ENCODE peak calls at places on chromosomes 7 and 10, in seven cellular contexts. M is EL, N is body of pancreas, Z is retina, C is foreskin melanocyte, W is kidney epithelial cell, A is NCI-H1436 treated with DMSO at 0.1 percent for 48 hours. G is an unnamed sample.

GRCh38 chr10:78357027-78357672 is 323.5 kb downstream of the RPS24 start:
- DNase-seq in M (no peak), N (no peak), A (no peak), C (no peak), W (no peak), Z (no peak), G (peak; percentile 51)

GRCh38 chr10:7950981-7951847 is 103.3 kb upstream of the GATA3 start:
- DNase-seq in W (no peak), A (no peak), M (peak; percentile 56), N (no peak), C (no peak), Z (no peak), G (no peak)

GRCh38 chr10:84715911-84716310 is 387.5 kb downstream of the CCSER2 start:
- DNase-seq in W (no peak), N (no peak), A (no peak), C (peak; percentile 20), M (peak; percentile 40), Z (peak; percentile 39), G (no peak)

GRCh38 chr10:133068111-133068740 is 19.5 kb upstream of the ADGRA1 start:
- DNase-seq in W (no peak), C (no peak), M (no peak), Z (no peak), N (no peak), A (no peak), G (no peak)

GRCh38 chr10:28532223-28532508 is 752 bp upstream of the WAC start:
- DNase-seq in C (peak; percentile 71), W (no peak), N (no peak), A (no peak), M (peak; percentile 63), Z (no peak), G (peak; percentile 82)

GRCh38 chr10:45008524-45009161 is 7.9 kb downstream of the ZNF22 start:
- DNase-seq in N (no peak), C (peak; percentile 83), W (peak; percentile 65), M (peak; percentile 85), Z (peak; percentile 69), A (peak; percentile 51), G (no peak)

GRCh38 chr7:86939197-86939814 is 120.1 kb downstream of the ELAPOR2 start:
- DNase-seq in M (peak; percentile 43), C (peak; percentile 52), A (no peak), N (peak; percentile 50), Z (peak; percentile 50), W (peak; percentile 25), G (no peak)

GRCh38 chr7:136000288-136000913 is 23.2 kb upstream of the MTPN start:
- DNase-seq in N (no peak), W (no peak), A (no peak), C (no peak), Z (no peak), M (no peak), G (no peak)

GRCh38 chr10:5490032-5490431 is 9.3 kb downstream of the CALML5 start:
- DNase-seq in N (no peak), A (no peak), Z (no peak), W (no peak), C (no peak), M (no peak), G (no peak)

GRCh38 chr7:96669812-96670211 is 39.8 kb downstream of the SEM1 start:
- DNase-seq in Z (no peak), M (no peak), C (no peak), N (no peak), W (no peak), A (no peak), G (no peak)

GRCh38 chr7:148110097-148110868 is 480.3 kb upstream of the C7orf33 start:
- DNase-seq in N (peak; percentile 16), Z (no peak), M (no peak), W (peak; percentile 14), C (no peak), A (no peak), G (no peak)

GRCh38 chr7:107779647-107780099 is 23.4 kb downstream of the SLC26A3 start:
- DNase-seq in A (no peak), W (no peak), Z (no peak), N (no peak), C (no peak), M (no peak), G (no peak)

GRCh38 chr10:102975483-102976057 is 57.5 kb downstream of the CNNM2 start:
- DNase-seq in N (no peak), A (no peak), C (no peak), Z (no peak), M (no peak), W (no peak), G (no peak)

GRCh38 chr7:80318081-80318480 is 183.4 kb downstream of the GNAI1 start:
- DNase-seq in Z (no peak), C (no peak), A (no peak), M (no peak), N (no peak), W (no peak), G (no peak)

GRCh38 chr7:155203059-155203881 is 94.4 kb upstream of the INSIG1 start:
- DNase-seq in C (no peak), W (no peak), A (no peak), Z (no peak), N (no peak), M (no peak), G (no peak)

GRCh38 chr7:141161550-141161949 is 87.7 kb downstream of the TMEM178B start:
- DNase-seq in W (no peak), M (no peak), N (no peak), C (no peak), Z (no peak), A (no peak), G (no peak)

GRCh38 chr7:99384523-99384922 is 10.0 kb downstream of the ARPC1B start:
- DNase-seq in M (no peak), A (no peak), C (no peak), W (no peak), Z (no peak), N (no peak), G (no peak)

GRCh38 chr10:110512461-110513187 is 14.9 kb downstream of the DUSP5 start:
- DNase-seq in N (no peak), W (peak; percentile 85), M (peak; percentile 94), C (peak; percentile 87), Z (no peak), A (no peak), G (peak; percentile 52)

GRCh38 chr10:30491204-30491603 is 57.2 kb downstream of the MAP3K8 start:
- DNase-seq in Z (no peak), W (no peak), A (no peak), N (no peak), M (peak; percentile 10), C (no peak), G (no peak)

GRCh38 chr10:114285961-114286441 is 46.9 kb downstream of the VWA2 start:
- DNase-seq in W (no peak), N (no peak), C (no peak), M (no peak), A (no peak), Z (no peak), G (no peak)

GRCh38 chr10:3539696-3540383 is 245.2 kb downstream of the KLF6 start:
- DNase-seq in W (no peak), A (no peak), C (no peak), Z (no peak), N (no peak), M (no peak), G (no peak)

GRCh38 chr7:151851782-151852181 is 25.1 kb downstream of the PRKAG2 start:
- DNase-seq in C (no peak), A (no peak), M (no peak), Z (no peak), N (peak; percentile 37), W (no peak), G (peak; percentile 86)

GRCh38 chr7:156639426-156640256 is 933 bp upstream of the RNF32 start:
- DNase-seq in A (no peak), C (peak; percentile 13), W (no peak), Z (no peak), N (peak; percentile 22), M (peak; percentile 15), G (peak; percentile 68)

GRCh38 chr7:43851796-43852195 is 17.5 kb downstream of the MRPS24 start:
- DNase-seq in N (no peak), A (no peak), M (no peak), W (no peak), Z (no peak), C (no peak), G (no peak)

GRCh38 chr10:12042409-12042796 is 206 bp downstream of the UPF2 start:
- DNase-seq in W (no peak), C (no peak), A (no peak), Z (no peak), N (no peak), M (peak; percentile 31), G (peak; percentile 68)

G was measured in aorta.